ENCODE peak calls at places on chromosomes 11 and 22, in six cellular contexts. S is cardiac muscle cell, N is testis, Y is HCT116, G is PC-3, R is GM23248. J is an unnamed sample. For H3K36me3, the result is how much of the 10 kb centered on the place peaks cover.

GRCh38 chr11:84438565-84438964 is 1152.4 kb upstream of the CCDC90B start:
- DNase-seq in Y (no peak), N (no peak), G (no peak), S (no peak), R (no peak), J (no peak)

GRCh38 chr11:134276396-134277175 is 407 bp downstream of the GLB1L3 start:
- DNase-seq in R (peak), G (no peak), S (no peak), Y (no peak), N (no peak), J (no peak)

GRCh38 chr11:80873309-80873999 is 1432.6 kb upstream of the TENM4 start:
- DNase-seq in N (no peak), R (peak), G (peak), S (no peak), Y (no peak), J (no peak)

GRCh38 chr22:35397095-35397904 is 2.6 kb upstream of the MCM5 start:
- DNase-seq in Y (no peak), R (peak), S (no peak), N (peak), G (no peak), J (peak)

GRCh38 chr11:22371188-22371587 is 33.0 kb downstream of the SLC17A6 start:
- DNase-seq in Y (no peak), G (no peak), N (no peak), R (no peak), S (no peak), J (no peak)

GRCh38 chr22:45992737-45993136 is 15.8 kb upstream of the WNT7B start:
- DNase-seq in Y (no peak), S (no peak), G (no peak), R (no peak), N (no peak), J (no peak)

GRCh38 chr22:46052801-46053562 is 76.0 kb upstream of the WNT7B start:
- DNase-seq in G (peak), S (no peak), N (peak), R (peak), Y (no peak), J (no peak)

GRCh38 chr11:116703421-116703820 is 69.4 kb downstream of the BUD13 start:
- DNase-seq in Y (no peak), N (no peak), R (no peak), S (peak), G (no peak), J (no peak)

GRCh38 chr22:40418366-40419201 is 48.2 kb downstream of the SGSM3 start:
- DNase-seq in N (no peak), G (no peak), Y (no peak), S (no peak), R (no peak), J (no peak)

DNA sequence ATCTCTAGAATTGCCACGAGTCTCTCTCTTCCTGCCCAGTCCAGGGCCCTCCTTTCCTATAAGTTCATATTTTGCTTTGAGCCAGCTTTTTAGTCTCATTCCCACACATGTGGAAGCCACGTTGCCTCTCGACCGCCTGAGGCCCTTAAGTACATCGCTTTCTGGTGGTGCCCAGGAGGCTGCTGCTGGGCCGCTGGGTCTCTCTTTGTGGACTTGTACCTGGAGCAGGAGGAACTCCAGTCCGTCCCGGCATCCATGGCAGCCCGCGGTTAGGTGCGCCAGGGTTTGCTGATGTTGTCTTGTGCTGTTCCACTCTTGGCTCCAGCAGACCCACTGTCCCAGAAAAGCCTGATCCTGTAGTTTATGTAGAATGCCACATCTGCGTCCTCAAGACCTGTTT is 41.0 kb downstream of the NAT10 start:
- DNase-seq in S (no peak), N (no peak), Y (no peak), R (no peak), G (no peak), J (no peak)
- H3K36me3 ChIP-seq in S (under half), N (under half), Y (half or more), R (under half), G (under half), J (under half)

DNA sequence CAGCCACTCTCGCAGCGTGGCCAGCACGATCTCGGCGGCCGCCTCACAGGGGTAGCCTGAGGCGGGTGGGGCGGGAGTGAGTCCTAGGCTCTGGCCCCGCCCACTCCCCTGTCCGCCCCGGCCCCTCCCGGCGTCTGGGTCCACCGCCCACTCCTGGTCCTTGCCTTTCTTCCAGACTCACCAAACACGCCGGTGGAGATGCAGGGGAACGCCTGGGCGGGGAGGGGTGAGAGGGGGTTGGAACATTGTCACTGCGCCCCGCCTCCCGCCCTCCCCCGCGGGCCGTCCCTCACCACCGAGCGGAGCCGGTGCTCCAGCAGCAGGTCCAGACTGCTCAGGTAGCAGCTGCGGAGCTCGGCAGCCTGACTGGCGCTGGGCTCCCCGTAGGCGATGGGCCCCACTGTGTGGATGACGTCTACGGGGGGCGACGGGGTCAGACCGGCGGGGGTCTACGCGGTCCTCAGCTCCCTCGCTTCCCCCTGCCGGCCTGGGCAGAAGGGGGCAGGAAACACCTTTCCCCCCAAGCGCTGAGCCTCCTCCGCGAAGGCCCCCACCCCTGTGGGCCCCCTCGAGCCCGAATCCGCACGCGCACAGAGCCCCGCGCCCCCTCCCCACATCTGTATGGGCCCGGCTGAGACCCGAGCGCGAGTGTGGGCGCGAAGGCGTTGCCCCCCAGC is 13.2 kb downstream of the OTUB1 start:
- DNase-seq in Y (no peak), R (peak), N (peak), S (peak), G (peak), J (no peak)
- H3K4me3 ChIP-seq in Y (no peak), R (peak), N (no peak), S (peak), G (peak), J (no peak)

DNA sequence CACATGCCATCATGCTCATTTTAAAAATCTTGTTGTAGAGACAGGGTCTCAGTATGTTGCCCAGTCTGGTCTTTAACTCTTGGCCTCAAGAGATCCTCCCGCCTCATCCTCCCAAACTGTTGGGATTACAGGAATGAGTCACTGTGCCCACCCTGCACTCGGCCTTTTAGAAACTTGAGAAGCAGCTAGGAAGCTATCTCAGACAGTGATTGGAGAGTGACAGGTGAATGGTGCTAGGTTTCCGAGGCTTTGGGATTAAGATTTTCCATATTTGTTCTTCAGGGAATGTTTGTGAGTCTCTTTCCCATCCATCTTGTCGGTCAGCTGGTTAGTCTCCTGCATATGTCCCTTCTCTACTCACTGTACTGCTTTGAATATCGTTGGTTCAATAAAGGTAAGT is 10.5 kb downstream of the EI24 start:
- DNase-seq in G (no peak), S (no peak), Y (no peak), N (no peak), R (no peak), J (no peak)
- H3K36me3 ChIP-seq in G (half or more), S (half or more), Y (half or more), N (under half), R (half or more), J (under half)

GRCh38 chr11:122556605-122557004 is 98.9 kb upstream of the UBASH3B start:
- DNase-seq in Y (no peak), S (peak), G (no peak), N (peak), R (peak), J (no peak)
- H3K4me3 ChIP-seq in Y (peak), S (no peak), G (no peak), N (peak), R (peak), J (peak)

GRCh38 chr11:4084406-4084805 is 10.2 kb upstream of the RRM1 start:
- DNase-seq in S (no peak), R (no peak), G (no peak), Y (no peak), N (no peak), J (no peak)
- H3K36me3 ChIP-seq in S (under half), R (under half), G (under half), Y (under half), N (under half), J (under half)

GRCh38 chr11:70071996-70072395 is 6.1 kb upstream of the ANO1 start:
- DNase-seq in N (no peak), Y (no peak), G (no peak), S (no peak), R (no peak), J (no peak)

GRCh38 chr11:70072471-70073187 is 5.5 kb upstream of the ANO1 start:
- DNase-seq in S (no peak), G (no peak), Y (no peak), R (no peak), N (no peak), J (no peak)

GRCh38 chr11:70074701-70075100 is 3.4 kb upstream of the ANO1 start:
- DNase-seq in S (no peak), Y (no peak), R (no peak), N (no peak), G (no peak), J (no peak)

GRCh38 chr11:70073881-70074371 is 4.2 kb upstream of the ANO1 start:
- DNase-seq in Y (no peak), S (no peak), R (peak), G (peak), N (no peak), J (no peak)

GRCh38 chr11:70073188-70073817 is 4.8 kb upstream of the ANO1 start:
- DNase-seq in G (no peak), N (no peak), S (no peak), Y (no peak), R (peak), J (no peak)
- H3K4me3 ChIP-seq in G (no peak), N (no peak), S (no peak), Y (no peak), R (no peak), J (no peak)

DNA sequence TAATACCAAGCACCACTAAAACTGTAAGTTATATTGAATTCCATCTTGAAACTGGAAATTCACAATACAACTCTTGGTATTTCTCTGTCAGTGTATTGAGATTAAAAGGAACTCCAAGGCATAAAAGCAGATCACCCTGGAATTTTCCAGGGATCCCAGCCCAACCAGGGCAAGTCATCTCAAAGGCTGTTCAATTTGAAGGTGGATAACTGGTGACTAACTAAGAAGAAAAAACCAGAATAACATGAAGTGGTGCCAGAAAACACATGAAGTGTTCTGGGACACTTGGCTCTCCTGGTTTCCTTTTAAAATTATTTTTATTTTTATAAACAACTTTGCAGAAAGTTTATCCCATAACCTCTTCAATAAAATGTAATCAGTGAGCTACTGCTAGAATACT is 7.8 kb upstream of the BMAL1 start:
- DNase-seq in Y (no peak), S (no peak), G (peak), N (no peak), R (peak), J (no peak)
- H3K36me3 ChIP-seq in Y (under half), S (under half), G (under half), N (under half), R (under half), J (under half)

J was measured in kidney epithelial cell.